ENCODE peak calls at places on chromosome 19, in ten cellular contexts. U is tibial artery; V is stimulated activated naive B cell treated with anti-CD40 and anti-IgM and Interleukin-4, amounts not matched to agents 10 μg/mL and 1 μg/mL and 100 μg/mL, for 72 hours; B is SK-N-MC; E is T-cell; I is AG10803; Z is NCI-H345; J is Right ventricle myocardium superior; A is stimulated activated CD8-positive, alpha-beta memory T cell treated with anti-CD3 and anti-CD28 coated beads, Interleukin-4, amount 100 ng/mL, for 24 hours; W is H1. X is an unnamed sample.

GRCh38 chr19:49119411-49120324 is at the start of gene PPFIA3:
- DNase-seq in V (no peak), I (peak), A (no peak), E (no peak), B (no peak), W (peak), U (peak), J (peak), Z (no peak), X (no peak)

GRCh38 chr19:39738809-39739208 is 980 bp upstream of the CLC start:
- DNase-seq in I (no peak), J (no peak), B (no peak), U (no peak), E (no peak), A (no peak), Z (no peak), V (no peak), W (no peak), X (no peak)

GRCh38 chr19:40907968-40908735 is 26.1 kb upstream of the CYP2A7 start:
- DNase-seq in E (peak), Z (no peak), W (peak), B (no peak), I (no peak), A (peak), V (no peak), J (no peak), U (no peak), X (no peak)

GRCh38 chr19:13978306-13978705 is 26.0 kb downstream of the DCAF15 start:
- DNase-seq in W (peak), U (peak), J (peak), I (no peak), V (no peak), A (peak), B (no peak), Z (no peak), E (no peak), X (no peak)

GRCh38 chr19:55455576-55456235 is 5.7 kb downstream of the ISOC2 start:
- DNase-seq in V (no peak), W (no peak), B (no peak), E (no peak), J (no peak), I (no peak), A (no peak), Z (no peak), U (no peak), X (no peak)

GRCh38 chr19:6987850-6988249 is 33.4 kb downstream of the MBD3L2B start:
- DNase-seq in B (no peak), W (no peak), V (no peak), A (no peak), U (no peak), J (no peak), I (no peak), Z (no peak), E (no peak), X (no peak)

GRCh38 chr19:16351133-16351809 is 26.6 kb downstream of the KLF2 start:
- DNase-seq in I (peak), U (no peak), J (no peak), A (no peak), W (no peak), V (no peak), E (no peak), B (peak), Z (no peak), X (no peak)

GRCh38 chr19:29275266-29275665 is 62.3 kb upstream of the UQCRFS1 start:
- DNase-seq in V (no peak), U (no peak), E (no peak), J (no peak), W (no peak), A (no peak), I (no peak), B (no peak), Z (no peak), X (no peak)

GRCh38 chr19:13042443-13043130 is 47.3 kb downstream of the NFIX start:
- DNase-seq in B (no peak), W (no peak), I (peak), J (no peak), A (no peak), E (no peak), V (no peak), Z (no peak), U (no peak), X (no peak)

GRCh38 chr19:9037415-9038062 is 27.3 kb upstream of the MUC16 start:
- DNase-seq in E (no peak), I (no peak), W (no peak), B (no peak), U (no peak), J (no peak), V (no peak), A (no peak), Z (no peak), X (no peak)

GRCh38 chr19:38228491-38229439 is 4.7 kb upstream of the DPF1 start:
- DNase-seq in U (no peak), W (peak), E (no peak), A (no peak), V (no peak), Z (peak), J (no peak), I (no peak), B (no peak), X (no peak)

GRCh38 chr19:15264933-15265206 is 32.6 kb upstream of the EPHX3 start:
- DNase-seq in I (no peak), A (no peak), J (no peak), Z (no peak), U (no peak), B (no peak), V (no peak), E (no peak), W (no peak), X (no peak)

GRCh38 chr19:2542341-2543069 is 66.6 kb downstream of the GADD45B start:
- DNase-seq in E (no peak), A (no peak), I (no peak), V (no peak), Z (no peak), U (no peak), J (peak), B (no peak), W (no peak), X (no peak)

GRCh38 chr19:13063461-13064091 is 39.1 kb downstream of the LYL1 start:
- DNase-seq in A (no peak), J (peak), U (peak), B (no peak), E (no peak), I (no peak), Z (no peak), V (no peak), W (no peak), X (no peak)

X was measured in AG09319.